ENCODE peak calls at places on chromosomes 6 and 20, in five cellular contexts. One of them, this sample, is unnamed.

GRCh38 chr6:43871933-43872332 is 101.9 kb downstream of the VEGFA start:
- DNase-seq in cardiac muscle cell: peak; percentile 38
- DNase-seq in body of pancreas: no peak
- DNase-seq in stomach: no peak
- DNase-seq in tibial nerve: no peak
- DNase-seq in this sample: no peak

GRCh38 chr6:139201378-139201777 is 66.5 kb downstream of the HECA start:
- DNase-seq in cardiac muscle cell: no peak
- DNase-seq in body of pancreas: no peak
- DNase-seq in stomach: no peak
- DNase-seq in tibial nerve: no peak
- DNase-seq in this sample: no peak

GRCh38 chr6:88650029-88650619 is 313.3 kb downstream of the RNGTT start:
- DNase-seq in cardiac muscle cell: no peak
- DNase-seq in body of pancreas: no peak
- DNase-seq in stomach: no peak
- DNase-seq in tibial nerve: no peak
- DNase-seq in this sample: no peak

GRCh38 chr20:22584922-22585785 is 782 bp upstream of the FOXA2 start:
- DNase-seq in cardiac muscle cell: peak; percentile 18
- DNase-seq in body of pancreas: peak; percentile 83
- DNase-seq in stomach: peak; percentile 57
- DNase-seq in tibial nerve: no peak
- DNase-seq in this sample: no peak

GRCh38 chr6:21281366-21281765 is 312.2 kb upstream of the SOX4 start:
- DNase-seq in cardiac muscle cell: no peak
- DNase-seq in body of pancreas: no peak
- DNase-seq in stomach: no peak
- DNase-seq in tibial nerve: no peak
- DNase-seq in this sample: no peak

GRCh38 chr20:25283221-25283951 is 35.5 kb downstream of the PYGB start:
- DNase-seq in cardiac muscle cell: no peak
- DNase-seq in body of pancreas: peak; percentile 2
- DNase-seq in stomach: peak; percentile 24
- DNase-seq in tibial nerve: no peak
- DNase-seq in this sample: peak; percentile 22

GRCh38 chr20:62774076-62774714 is 22.1 kb upstream of the MRGBP start:
- DNase-seq in cardiac muscle cell: no peak
- DNase-seq in body of pancreas: no peak
- DNase-seq in stomach: no peak
- DNase-seq in tibial nerve: no peak
- DNase-seq in this sample: no peak

GRCh38 chr20:58075980-58076749 is 152.3 kb downstream of the ANKRD60 start:
- DNase-seq in cardiac muscle cell: no peak
- DNase-seq in body of pancreas: no peak
- DNase-seq in stomach: no peak
- DNase-seq in tibial nerve: no peak
- DNase-seq in this sample: no peak

GRCh38 chr20:58606184-58606583 is 44.9 kb upstream of the STX16 start:
- DNase-seq in cardiac muscle cell: no peak
- DNase-seq in body of pancreas: no peak
- DNase-seq in stomach: no peak
- DNase-seq in tibial nerve: no peak
- DNase-seq in this sample: no peak

GRCh38 chr20:2340823-2341222 is 39.9 kb upstream of the TGM6 start:
- DNase-seq in cardiac muscle cell: no peak
- DNase-seq in body of pancreas: no peak
- DNase-seq in stomach: no peak
- DNase-seq in tibial nerve: no peak
- DNase-seq in this sample: no peak

GRCh38 chr20:6708010-6708409 is 59.5 kb upstream of the BMP2 start:
- DNase-seq in cardiac muscle cell: no peak
- DNase-seq in body of pancreas: peak; percentile 80
- DNase-seq in stomach: peak; percentile 85
- DNase-seq in tibial nerve: peak; percentile 50
- DNase-seq in this sample: peak; percentile 59

GRCh38 chr20:47221036-47221625 is 135.4 kb downstream of the ZMYND8 start:
- DNase-seq in cardiac muscle cell: no peak
- DNase-seq in body of pancreas: no peak
- DNase-seq in stomach: no peak
- DNase-seq in tibial nerve: no peak
- DNase-seq in this sample: peak; percentile 35

GRCh38 chr6:81594501-81594900 is 158.0 kb downstream of the TENT5A start:
- DNase-seq in cardiac muscle cell: no peak
- DNase-seq in body of pancreas: no peak
- DNase-seq in stomach: no peak
- DNase-seq in tibial nerve: no peak
- DNase-seq in this sample: no peak

GRCh38 chr6:45566882-45567281 is 189.1 kb upstream of the SUPT3H start:
- DNase-seq in cardiac muscle cell: peak; percentile 46
- DNase-seq in body of pancreas: no peak
- DNase-seq in stomach: no peak
- DNase-seq in tibial nerve: no peak
- DNase-seq in this sample: no peak

GRCh38 chr20:6241591-6241990 is 118.8 kb upstream of the FERMT1 start:
- DNase-seq in cardiac muscle cell: no peak
- DNase-seq in body of pancreas: peak; percentile 66
- DNase-seq in stomach: no peak
- DNase-seq in tibial nerve: no peak
- DNase-seq in this sample: no peak

GRCh38 chr6:122399348-122400120 is at the start of gene HSF2:
- DNase-seq in cardiac muscle cell: peak; percentile 97
- DNase-seq in body of pancreas: peak; percentile 97
- DNase-seq in stomach: peak; percentile 96
- DNase-seq in tibial nerve: peak; percentile 90
- DNase-seq in this sample: peak; percentile 98

GRCh38 chr20:62088258-62089127 is 22.8 kb upstream of the TAF4 start:
- DNase-seq in cardiac muscle cell: no peak
- DNase-seq in body of pancreas: peak; percentile 38
- DNase-seq in stomach: no peak
- DNase-seq in tibial nerve: no peak
- DNase-seq in this sample: no peak

GRCh38 chr6:47319382-47319781 is 9.7 kb upstream of the TNFRSF21 start:
- DNase-seq in cardiac muscle cell: no peak
- DNase-seq in body of pancreas: no peak
- DNase-seq in stomach: no peak
- DNase-seq in tibial nerve: no peak
- DNase-seq in this sample: no peak

GRCh38 chr6:137705166-137706064 is 161.6 kb upstream of the TNFAIP3 start:
- DNase-seq in cardiac muscle cell: peak; percentile 77
- DNase-seq in body of pancreas: peak; percentile 66
- DNase-seq in stomach: peak; percentile 69
- DNase-seq in tibial nerve: peak; percentile 84
- DNase-seq in this sample: peak; percentile 55

GRCh38 chr20:62524486-62524885 is 48.7 kb upstream of the GATA5 start:
- DNase-seq in cardiac muscle cell: peak; percentile 31
- DNase-seq in body of pancreas: no peak
- DNase-seq in stomach: no peak
- DNase-seq in tibial nerve: no peak
- DNase-seq in this sample: no peak

GRCh38 chr6:166775180-166775922 is 148.3 kb upstream of the RPS6KA2 start:
- DNase-seq in cardiac muscle cell: peak; percentile 84
- DNase-seq in body of pancreas: peak; percentile 64
- DNase-seq in stomach: peak; percentile 65
- DNase-seq in tibial nerve: peak; percentile 42
- DNase-seq in this sample: peak; percentile 76

GRCh38 chr20:59446361-59446760 is 145.9 kb downstream of the EDN3 start:
- DNase-seq in cardiac muscle cell: no peak
- DNase-seq in body of pancreas: no peak
- DNase-seq in stomach: no peak
- DNase-seq in tibial nerve: no peak
- DNase-seq in this sample: no peak

GRCh38 chr6:42294759-42295158 is 77.1 kb upstream of the MRPS10 start:
- DNase-seq in cardiac muscle cell: no peak
- DNase-seq in body of pancreas: no peak
- DNase-seq in stomach: no peak
- DNase-seq in tibial nerve: no peak
- DNase-seq in this sample: no peak

DNA sequence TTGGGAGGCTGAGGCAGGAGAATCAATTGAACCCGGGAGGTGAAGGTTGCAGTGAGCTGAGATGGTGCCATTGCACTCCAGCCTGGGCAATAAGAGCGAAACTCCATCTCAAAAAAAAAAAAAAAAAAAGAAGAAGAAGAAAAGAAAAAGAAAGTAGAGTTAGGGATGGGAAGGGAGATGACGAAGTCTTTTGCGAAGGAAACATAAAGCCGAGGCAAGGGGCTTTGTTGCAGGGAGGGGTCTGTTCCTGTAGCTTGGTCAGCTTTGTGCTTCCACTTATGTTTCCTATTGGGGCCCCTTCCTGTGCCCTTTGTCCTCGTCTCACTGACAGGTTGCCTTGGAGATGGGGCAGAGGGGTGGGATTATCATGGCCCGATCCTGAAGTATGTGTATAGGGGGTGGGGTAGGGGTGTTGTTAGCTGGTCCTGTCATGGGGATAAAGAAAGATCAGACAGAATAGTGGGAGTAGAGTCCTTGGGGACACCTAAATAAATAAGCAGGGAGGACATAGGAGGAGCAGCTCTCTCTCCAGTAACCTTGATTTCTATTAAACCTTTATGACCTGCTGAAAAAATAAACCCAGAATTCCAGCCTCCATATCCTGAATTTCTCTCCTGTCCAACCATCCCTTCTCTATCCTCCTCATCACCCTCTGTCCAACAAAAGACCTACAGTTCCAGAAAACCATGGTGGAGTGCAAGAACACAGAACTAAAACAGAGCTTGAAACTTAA is 1.2 kb upstream of the CLIC1 start:
- DNase-seq in cardiac muscle cell: peak; percentile 31
- DNase-seq in body of pancreas: peak; percentile 25
- DNase-seq in stomach: no peak
- DNase-seq in tibial nerve: no peak
- DNase-seq in this sample: no peak
- H3K4me1 ChIP-seq in cardiac muscle cell: peaks cover 31% of the 10 kb centered on the region
- H3K4me1 ChIP-seq in body of pancreas: peaks cover 58% of the 10 kb centered on the region
- H3K4me1 ChIP-seq in stomach: peaks cover 73% of the 10 kb centered on the region
- H3K4me1 ChIP-seq in tibial nerve: no peaks in the 10 kb centered on the region
- H3K4me1 ChIP-seq in this sample: peaks cover 9% of the 10 kb centered on the region

GRCh38 chr6:16755544-16755943 is 5.7 kb downstream of the ATXN1 start:
- DNase-seq in cardiac muscle cell: no peak
- DNase-seq in body of pancreas: no peak
- DNase-seq in stomach: no peak
- DNase-seq in tibial nerve: no peak
- DNase-seq in this sample: no peak

GRCh38 chr6:16754274-16754673 is 7.0 kb downstream of the ATXN1 start:
- DNase-seq in cardiac muscle cell: no peak
- DNase-seq in body of pancreas: no peak
- DNase-seq in stomach: no peak
- DNase-seq in tibial nerve: no peak
- DNase-seq in this sample: no peak

GRCh38 chr6:16757332-16757731 is 3.9 kb downstream of the ATXN1 start:
- DNase-seq in cardiac muscle cell: no peak
- DNase-seq in body of pancreas: no peak
- DNase-seq in stomach: no peak
- DNase-seq in tibial nerve: no peak
- DNase-seq in this sample: no peak

GRCh38 chr6:16756660-16757270 is 4.5 kb downstream of the ATXN1 start:
- DNase-seq in cardiac muscle cell: no peak
- DNase-seq in body of pancreas: no peak
- DNase-seq in stomach: no peak
- DNase-seq in tibial nerve: no peak
- DNase-seq in this sample: no peak

GRCh38 chr6:16754864-16755263 is 6.4 kb downstream of the ATXN1 start:
- DNase-seq in cardiac muscle cell: no peak
- DNase-seq in body of pancreas: no peak
- DNase-seq in stomach: no peak
- DNase-seq in tibial nerve: no peak
- DNase-seq in this sample: no peak
- H3K4me1 ChIP-seq in cardiac muscle cell: peaks cover 20% of the 10 kb centered on the region
- H3K4me1 ChIP-seq in body of pancreas: peaks cover 39% of the 10 kb centered on the region
- H3K4me1 ChIP-seq in stomach: peaks cover 94% of the 10 kb centered on the region
- H3K4me1 ChIP-seq in tibial nerve: no peaks in the 10 kb centered on the region
- H3K4me1 ChIP-seq in this sample: no peaks in the 10 kb centered on the region

GRCh38 chr20:46081074-46081473 is 8.7 kb downstream of the NCOA5 start:
- DNase-seq in cardiac muscle cell: no peak
- DNase-seq in body of pancreas: no peak
- DNase-seq in stomach: no peak
- DNase-seq in tibial nerve: no peak
- DNase-seq in this sample: no peak
- H3K4me1 ChIP-seq in cardiac muscle cell: peaks cover 33% of the 10 kb centered on the region
- H3K4me1 ChIP-seq in body of pancreas: peaks cover 39% of the 10 kb centered on the region
- H3K4me1 ChIP-seq in stomach: peaks cover 80% of the 10 kb centered on the region
- H3K4me1 ChIP-seq in tibial nerve: no peaks in the 10 kb centered on the region
- H3K4me1 ChIP-seq in this sample: peaks cover 9% of the 10 kb centered on the region

GRCh38 chr6:170088349-170088951 is 202.4 kb downstream of the DLL1 start:
- DNase-seq in cardiac muscle cell: no peak
- DNase-seq in body of pancreas: peak; percentile 3
- DNase-seq in stomach: peak; percentile 25
- DNase-seq in tibial nerve: no peak
- DNase-seq in this sample: no peak
- H3K4me1 ChIP-seq in cardiac muscle cell: no peaks in the 10 kb centered on the region
- H3K4me1 ChIP-seq in body of pancreas: no peaks in the 10 kb centered on the region
- H3K4me1 ChIP-seq in stomach: peaks cover 26% of the 10 kb centered on the region
- H3K4me1 ChIP-seq in tibial nerve: no peaks in the 10 kb centered on the region
- H3K4me1 ChIP-seq in this sample: no peaks in the 10 kb centered on the region

GRCh38 chr6:129678463-129678862 is 31.5 kb downstream of the ARHGAP18 start:
- DNase-seq in cardiac muscle cell: no peak
- DNase-seq in body of pancreas: no peak
- DNase-seq in stomach: no peak
- DNase-seq in tibial nerve: no peak
- DNase-seq in this sample: no peak
- H3K4me1 ChIP-seq in cardiac muscle cell: peaks cover 3% of the 10 kb centered on the region
- H3K4me1 ChIP-seq in body of pancreas: peaks cover 61% of the 10 kb centered on the region
- H3K4me1 ChIP-seq in stomach: peaks cover 81% of the 10 kb centered on the region
- H3K4me1 ChIP-seq in tibial nerve: no peaks in the 10 kb centered on the region
- H3K4me1 ChIP-seq in this sample: peaks cover 5% of the 10 kb centered on the region

DNA sequence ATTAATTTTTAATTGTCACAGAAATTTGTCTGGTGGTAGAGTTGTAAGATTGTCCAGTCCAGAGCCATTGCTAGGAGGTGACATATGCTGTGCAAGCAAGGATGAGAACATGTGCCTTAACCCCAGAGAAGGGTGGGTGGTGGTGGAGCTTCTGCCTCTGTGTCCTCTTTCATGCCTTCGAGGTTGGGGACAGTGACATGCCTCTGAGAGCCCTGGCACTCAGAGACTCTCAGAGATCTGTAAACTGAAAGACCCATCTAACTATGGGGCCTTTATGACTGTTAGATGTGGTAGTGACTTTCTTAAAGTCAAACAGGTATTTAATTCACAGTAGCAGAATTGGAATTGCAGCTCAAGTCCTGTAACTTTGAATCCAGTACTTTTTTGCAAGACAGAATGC is 132.4 kb downstream of the JARID2 start:
- DNase-seq in cardiac muscle cell: no peak
- DNase-seq in body of pancreas: no peak
- DNase-seq in stomach: no peak
- DNase-seq in tibial nerve: no peak
- DNase-seq in this sample: no peak
- H3K4me1 ChIP-seq in cardiac muscle cell: peaks cover 20% of the 10 kb centered on the region
- H3K4me1 ChIP-seq in body of pancreas: no peaks in the 10 kb centered on the region
- H3K4me1 ChIP-seq in stomach: peaks cover 27% of the 10 kb centered on the region
- H3K4me1 ChIP-seq in tibial nerve: no peaks in the 10 kb centered on the region
- H3K4me1 ChIP-seq in this sample: peaks cover 7% of the 10 kb centered on the region

DNA sequence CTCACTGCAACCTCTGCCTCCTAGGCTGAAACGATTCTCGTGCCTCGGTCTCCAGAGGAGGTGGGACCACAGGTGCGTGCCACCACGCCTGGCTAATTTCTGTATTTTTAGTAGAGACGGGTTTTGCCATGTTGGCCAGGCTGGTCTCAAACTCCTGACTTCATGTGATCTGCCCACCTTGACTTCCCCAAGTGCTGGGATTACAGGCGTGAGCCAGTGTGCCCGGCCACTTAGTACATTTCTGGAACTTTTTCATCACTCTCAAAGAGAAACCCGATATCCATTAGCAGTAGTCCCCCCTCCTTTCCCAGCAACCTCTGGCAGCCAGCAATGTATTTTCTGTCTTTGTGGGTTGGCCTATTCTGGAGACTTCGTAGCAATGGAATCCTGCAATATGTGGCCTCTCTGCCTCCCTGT is 109.8 kb downstream of the JARID2 start:
- DNase-seq in cardiac muscle cell: peak; percentile 32
- DNase-seq in body of pancreas: no peak
- DNase-seq in stomach: no peak
- DNase-seq in tibial nerve: no peak
- DNase-seq in this sample: no peak
- H3K4me1 ChIP-seq in cardiac muscle cell: peaks cover 41% of the 10 kb centered on the region
- H3K4me1 ChIP-seq in body of pancreas: no peaks in the 10 kb centered on the region
- H3K4me1 ChIP-seq in stomach: peaks cover 70% of the 10 kb centered on the region
- H3K4me1 ChIP-seq in tibial nerve: no peaks in the 10 kb centered on the region
- H3K4me1 ChIP-seq in this sample: peaks cover 5% of the 10 kb centered on the region

This sample was measured in right cardiac atrium.